ENCODE peak calls at places on chromosomes 3 and 15, in eight cellular contexts. Y, M, V, R, N, E, X and L are unnamed samples. For H3K4me1, the result is how much of the 10 kb centered on the place peaks cover.

GRCh38 chr3:38477057-38477820 is 18.9 kb upstream of the EXOG start:
- DNase-seq in Y (no peak), R (no peak), X (no peak), M (no peak), V (no peak), N (no peak), E (no peak), L (no peak)

GRCh38 chr3:154120903-154121235 is 321 bp upstream of the ARHGEF26 start:
- DNase-seq in X (no peak), Y (no peak), N (no peak), M (no peak), E (no peak), R (no peak), V (no peak), L (no peak)

GRCh38 chr3:182726258-182727142 is 66.8 kb upstream of the ATP11B start:
- DNase-seq in X (no peak), R (no peak), Y (no peak), V (no peak), M (no peak), E (no peak), N (no peak), L (no peak)

GRCh38 chr15:25850154-25851111 is 12.7 kb downstream of the ATP10A start:
- DNase-seq in V (peak), N (peak), X (peak), Y (peak), E (peak), M (peak), R (peak), L (no peak)

GRCh38 chr3:127206154-127206553 is 13.2 kb downstream of the PRR23E start:
- DNase-seq in Y (no peak), V (no peak), N (no peak), R (no peak), X (no peak), E (no peak), M (no peak), L (no peak)

GRCh38 chr3:69309810-69310209 is 76.1 kb downstream of the FRMD4B start:
- DNase-seq in E (peak), M (no peak), N (no peak), V (no peak), X (peak), Y (no peak), R (no peak), L (no peak)

GRCh38 chr3:55683666-55684270 is 196.7 kb upstream of the WNT5A start:
- DNase-seq in X (no peak), Y (no peak), M (no peak), N (no peak), R (no peak), V (no peak), E (peak), L (no peak)

GRCh38 chr3:119937229-119937628 is 155.3 kb downstream of the NR1I2 start:
- DNase-seq in E (peak), M (no peak), V (no peak), Y (no peak), N (no peak), R (no peak), X (no peak), L (no peak)

GRCh38 chr15:72782993-72783562 is 480 bp downstream of the ADPGK start:
- DNase-seq in R (peak), Y (peak), M (peak), E (no peak), V (peak), N (no peak), X (peak), L (no peak)

GRCh38 chr3:9808345-9809037 is 1.6 kb upstream of the TTLL3 start:
- DNase-seq in V (peak), X (no peak), Y (no peak), N (no peak), E (peak), M (no peak), R (no peak), L (no peak)

GRCh38 chr3:24017305-24017704 is 72.2 kb downstream of the NR1D2 start:
- DNase-seq in M (no peak), N (no peak), E (no peak), X (no peak), R (no peak), Y (no peak), V (no peak), L (no peak)

GRCh38 chr15:41925209-41925608 is 31.4 kb upstream of the SPTBN5 start:
- DNase-seq in V (no peak), R (no peak), Y (no peak), N (no peak), M (no peak), X (no peak), E (no peak), L (no peak)

GRCh38 chr3:69739204-69740102 is at the start of gene MITF:
- DNase-seq in N (peak), Y (peak), X (peak), E (peak), M (peak), V (no peak), R (peak), L (peak)

GRCh38 chr15:39462691-39463090 is 118.2 kb upstream of the THBS1 start:
- DNase-seq in X (no peak), Y (no peak), N (no peak), V (no peak), E (peak), M (no peak), R (no peak), L (no peak)

GRCh38 chr3:187808466-187809291 is 63.4 kb upstream of the BCL6 start:
- DNase-seq in M (no peak), V (peak), E (no peak), X (no peak), N (no peak), Y (no peak), R (no peak), L (no peak)

GRCh38 chr15:93708721-93709120 is 522.6 kb upstream of the MCTP2 start:
- DNase-seq in V (no peak), M (no peak), Y (no peak), X (no peak), N (no peak), R (no peak), E (no peak), L (no peak)

GRCh38 chr3:37863949-37864822 is 2.5 kb downstream of the CTDSPL start:
- DNase-seq in X (peak), Y (no peak), E (no peak), M (no peak), R (no peak), V (no peak), N (no peak), L (no peak)

GRCh38 chr3:171801738-171802600 is 8.3 kb downstream of the PLD1 start:
- DNase-seq in Y (no peak), R (no peak), M (no peak), X (no peak), E (peak), N (peak), V (no peak), L (no peak)

GRCh38 chr3:49191741-49192140 is 20.3 kb downstream of the KLHDC8B start:
- DNase-seq in M (no peak), E (no peak), V (no peak), N (no peak), R (no peak), X (no peak), Y (no peak), L (no peak)

GRCh38 chr3:76107935-76108570 is 322.7 kb upstream of the ZNF717 start:
- DNase-seq in X (peak), N (no peak), Y (no peak), E (peak), M (peak), R (no peak), V (peak), L (no peak)

GRCh38 chr15:63583027-63583426 is 14.2 kb upstream of the FBXL22 start:
- DNase-seq in V (no peak), N (no peak), Y (no peak), X (no peak), R (no peak), M (no peak), E (peak), L (no peak)

GRCh38 chr15:68055224-68055705 is 1.1 kb downstream of the PIAS1 start:
- DNase-seq in Y (no peak), N (no peak), V (peak), E (peak), X (peak), R (no peak), M (peak), L (no peak)

GRCh38 chr15:23035964-23036566 is 3.3 kb downstream of the TUBGCP5 start:
- DNase-seq in E (peak), X (peak), V (peak), R (no peak), N (peak), M (no peak), Y (peak), L (no peak)

GRCh38 chr3:109643590-109643989 is 306.2 kb upstream of the DPPA4 start:
- DNase-seq in E (peak), Y (no peak), V (no peak), N (no peak), X (no peak), M (peak), R (no peak), L (no peak)

GRCh38 chr15:32979710-32980109 is 214.8 kb downstream of the FMN1 start:
- DNase-seq in M (no peak), X (no peak), V (no peak), R (no peak), Y (no peak), E (peak), N (no peak), L (no peak)

GRCh38 chr15:31442203-31443090 is 115.8 kb downstream of the KLF13 start:
- DNase-seq in R (no peak), X (no peak), M (no peak), Y (peak), N (no peak), V (peak), E (peak), L (no peak)

GRCh38 chr3:58116161-58116955 is 94.4 kb downstream of the DNASE1L3 start:
- DNase-seq in E (no peak), V (peak), R (no peak), Y (no peak), M (no peak), N (no peak), X (no peak), L (no peak)

GRCh38 chr3:191340976-191341375 is 10.7 kb upstream of the UTS2B start:
- DNase-seq in N (no peak), X (no peak), Y (no peak), E (no peak), R (no peak), M (no peak), V (no peak), L (no peak)

GRCh38 chr3:191339313-191339917 is 9.1 kb upstream of the UTS2B start:
- DNase-seq in N (no peak), M (no peak), Y (no peak), V (no peak), R (no peak), E (no peak), X (no peak), L (no peak)

GRCh38 chr3:191336833-191337232 is 6.5 kb upstream of the UTS2B start:
- DNase-seq in M (no peak), N (no peak), X (no peak), E (no peak), V (no peak), R (no peak), Y (no peak), L (no peak)

GRCh38 chr3:191334359-191334893 is 4.1 kb upstream of the UTS2B start:
- DNase-seq in R (no peak), N (no peak), X (no peak), V (no peak), Y (no peak), M (no peak), E (no peak), L (no peak)

DNA sequence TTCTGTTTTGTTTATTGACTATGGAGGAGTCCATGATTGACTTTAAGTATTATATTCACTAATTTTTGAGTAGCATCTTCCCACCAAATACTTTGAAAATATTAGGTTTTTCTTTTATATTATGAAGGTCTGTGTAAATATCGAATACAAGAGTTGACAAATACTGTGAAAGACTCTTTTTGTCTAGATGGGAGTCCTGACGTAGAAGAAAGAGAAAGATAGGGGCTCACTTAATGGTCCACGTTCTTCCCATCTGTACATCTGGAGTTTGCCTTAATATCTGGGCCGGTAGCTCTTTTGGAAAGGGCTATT is 7.8 kb upstream of the UTS2B start:
- DNase-seq in M (no peak), R (no peak), N (no peak), X (no peak), E (no peak), Y (no peak), V (no peak), L (no peak)
- H3K4me1 ChIP-seq in M (half or more), R (half or more), N (half or more), X (half or more), E (under half), Y (under half), V (under half), L (half or more)

DNA sequence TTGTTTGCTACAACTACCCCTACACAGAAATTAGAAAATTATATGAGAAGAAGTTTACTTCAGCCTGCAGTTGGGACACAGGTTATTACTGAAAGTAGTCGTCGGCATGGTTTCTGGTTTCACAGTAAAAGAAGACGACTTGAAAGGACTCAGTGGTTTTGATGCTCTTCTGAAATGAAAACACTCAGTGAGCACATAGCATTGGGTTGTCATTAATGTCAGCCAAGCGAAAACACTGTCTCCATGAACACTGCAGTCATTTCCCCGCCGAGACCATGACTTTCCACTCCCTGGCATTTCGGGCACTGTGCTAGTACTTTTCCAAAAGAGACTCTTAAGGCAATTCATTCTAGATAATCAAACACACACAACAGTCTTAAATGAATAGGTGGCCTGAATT is 69.2 kb upstream of the ICE2 start:
- DNase-seq in N (no peak), M (no peak), Y (no peak), R (no peak), E (no peak), X (no peak), V (no peak), L (no peak)
- H3K4me1 ChIP-seq in N (under half), M (half or more), Y (under half), R (under half), E (under half), X (under half), V (under half), L (under half)

GRCh38 chr3:194351952-194352536 is 916 bp upstream of the CPN2 start:
- DNase-seq in Y (peak), V (no peak), N (no peak), X (no peak), M (no peak), E (no peak), R (no peak), L (no peak)
- H3K4me1 ChIP-seq in Y (under half), V (under half), N (under half), X (under half), M (under half), E (under half), R (under half), L (under half)

GRCh38 chr15:90659481-90659880 is 57.7 kb upstream of the BLM start:
- DNase-seq in Y (no peak), V (no peak), M (no peak), E (no peak), R (no peak), N (no peak), X (no peak), L (no peak)
- H3K4me1 ChIP-seq in Y (under half), V (half or more), M (under half), E (under half), R (under half), N (under half), X (under half), L (under half)

DNA sequence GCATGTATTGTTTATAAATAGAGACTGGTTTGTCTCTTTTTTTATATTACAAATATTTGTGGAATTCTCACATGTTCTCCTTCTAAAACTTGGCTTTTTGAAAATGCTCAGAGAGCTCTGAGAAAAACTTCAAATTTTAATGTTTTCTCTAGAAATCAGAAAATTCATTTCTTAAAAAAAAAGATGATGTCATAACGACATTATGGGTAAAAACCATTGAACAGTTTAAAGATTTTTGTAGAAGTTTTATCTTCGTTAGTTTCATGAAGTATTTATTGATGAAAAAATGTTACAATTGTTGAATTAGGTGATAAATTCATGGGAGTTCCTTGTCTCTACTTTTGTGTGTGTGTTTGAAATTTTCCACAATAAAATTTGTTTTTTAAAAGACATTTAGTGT is 81.3 kb downstream of the SATB1 start:
- DNase-seq in Y (no peak), N (no peak), X (no peak), V (no peak), E (no peak), M (no peak), R (no peak), L (no peak)
- H3K4me1 ChIP-seq in Y (under half), N (under half), X (under half), V (under half), E (under half), M (under half), R (under half), L (under half)

DNA sequence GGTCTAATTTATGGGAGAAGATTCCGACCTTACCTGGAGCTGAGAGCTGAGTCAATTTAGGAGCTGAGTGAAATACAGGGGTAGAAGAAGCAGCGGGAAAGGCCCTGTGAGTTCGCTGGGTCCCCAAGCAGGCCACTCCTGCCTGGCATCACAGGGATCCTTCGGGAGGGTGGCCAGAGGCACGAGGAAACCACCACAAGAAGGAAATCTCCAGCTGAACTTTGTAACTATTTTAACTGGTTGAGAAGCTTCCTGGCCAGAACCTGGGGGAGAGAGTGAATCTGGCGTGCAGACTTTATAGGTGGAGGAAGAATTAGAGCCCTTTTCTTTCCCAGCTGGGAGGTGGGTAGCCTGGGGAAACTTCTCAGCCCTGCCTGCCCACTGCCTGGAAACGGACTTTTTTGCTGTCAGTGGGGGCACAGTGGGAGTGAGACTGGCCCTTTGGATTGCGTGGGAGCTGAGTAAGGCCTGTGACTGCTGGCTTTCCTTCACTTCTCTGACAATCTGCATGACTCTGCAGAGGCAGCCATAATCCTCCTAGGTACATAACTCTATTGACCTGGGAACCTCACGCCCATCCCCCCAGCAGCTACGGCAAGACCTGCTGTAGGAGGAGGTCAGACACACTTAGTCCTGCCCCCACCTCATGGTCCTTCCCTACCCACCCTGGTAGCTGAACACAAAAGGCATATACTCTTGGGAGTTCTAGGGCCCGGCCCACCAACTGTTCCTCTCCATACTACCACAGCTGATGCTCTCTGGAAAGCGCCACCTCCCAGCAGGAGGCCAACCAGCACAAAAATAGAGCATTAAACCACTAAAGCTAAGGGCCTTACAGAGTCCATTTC is 340.7 kb downstream of the CNTN3 start:
- DNase-seq in Y (no peak), M (no peak), E (no peak), N (no peak), R (no peak), V (no peak), X (no peak), L (no peak)
- H3K4me1 ChIP-seq in Y (under half), M (under half), E (under half), N (under half), R (under half), V (under half), X (under half), L (under half)

DNA sequence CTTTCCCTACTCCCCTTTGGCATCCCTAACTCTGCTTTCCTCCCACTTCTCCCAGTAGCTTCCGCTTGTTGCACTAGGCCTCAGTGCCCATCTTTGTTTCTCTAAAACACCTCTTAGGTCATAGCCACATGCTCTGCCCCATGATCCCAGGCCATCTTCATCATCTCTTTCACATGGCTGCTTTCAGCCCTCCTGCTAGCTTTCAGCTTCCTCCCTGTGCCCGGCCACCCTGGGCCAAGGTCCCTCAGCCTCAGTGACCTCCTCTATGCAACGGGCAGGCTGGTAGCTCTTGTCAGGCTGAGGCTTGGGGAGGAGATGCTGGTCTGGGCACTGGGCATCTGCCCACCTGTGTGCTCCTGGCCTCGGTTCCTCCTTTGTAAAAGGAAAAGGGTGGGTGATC is 2.3 kb downstream of the PLEKHO2 start:
- DNase-seq in R (no peak), Y (no peak), E (no peak), N (no peak), X (no peak), V (no peak), M (no peak), L (no peak)
- H3K4me1 ChIP-seq in R (half or more), Y (under half), E (under half), N (under half), X (under half), V (half or more), M (half or more), L (half or more)